ENCODE peak calls at places on chromosomes 13 and 19, in ten cellular contexts. L is IMR-90, H is ecto neural progenitor cell, O is NCI-H187, I is AG08395, M is anterior cingulate cortex, J is substantia nigra, C is amniotic epithelial cell, S is HT1080, U is epithelial cell of esophagus. D is an unnamed sample.

GRCh38 chr19:11745871-11746270 is 7.1 kb upstream of the ZNF823 start:
- DNase-seq in H (no peak), L (no peak), U (peak), J (no peak), O (no peak), C (no peak), M (no peak), S (no peak), I (no peak), D (no peak)

GRCh38 chr19:12778020-12778904 is 2.9 kb upstream of the HOOK2 start:
- DNase-seq in M (peak), I (peak), U (peak), L (peak), O (peak), J (no peak), S (peak), C (peak), H (peak), D (peak)

GRCh38 chr19:12872941-12873890 is 8.0 kb downstream of the DNASE2 start:
- DNase-seq in U (peak), J (no peak), L (peak), I (peak), O (peak), S (peak), M (no peak), C (peak), H (no peak), D (no peak)

GRCh38 chr13:49098771-49099512 is 121.2 kb upstream of the MLNR start:
- DNase-seq in U (peak), H (no peak), C (peak), I (no peak), J (no peak), L (no peak), S (peak), O (no peak), M (no peak), D (no peak)

GRCh38 chr19:53947624-53948023 is 15.1 kb upstream of the CACNG8 start:
- DNase-seq in J (no peak), S (peak), H (no peak), C (no peak), M (no peak), O (no peak), I (no peak), L (no peak), U (no peak), D (no peak)

GRCh38 chr19:1170938-1171754 is 2.9 kb downstream of the SBNO2 start:
- DNase-seq in U (peak), M (no peak), L (no peak), J (no peak), H (no peak), S (no peak), C (peak), I (no peak), O (no peak), D (no peak)

GRCh38 chr13:100694722-100695644 is 20.4 kb upstream of the TMTC4 start:
- DNase-seq in C (peak), L (peak), J (peak), S (peak), H (peak), M (no peak), O (no peak), U (peak), I (peak), D (no peak)

GRCh38 chr13:33191425-33192221 is 93.9 kb downstream of the STARD13 start:
- DNase-seq in I (peak), C (peak), U (no peak), M (no peak), S (no peak), O (no peak), L (peak), H (no peak), J (no peak), D (no peak)

GRCh38 chr13:30835442-30835841 is 70.6 kb upstream of the MEDAG start:
- DNase-seq in J (no peak), L (peak), C (peak), S (no peak), M (no peak), I (no peak), H (no peak), O (no peak), U (no peak), D (no peak)

GRCh38 chr19:46787331-46788100 is 878 bp downstream of the SLC1A5 start:
- DNase-seq in O (peak), C (peak), S (peak), L (peak), U (peak), M (no peak), I (peak), H (peak), J (no peak), D (no peak)

GRCh38 chr13:28248080-28248479 is 109.7 kb downstream of the PAN3 start:
- DNase-seq in M (no peak), O (no peak), C (no peak), U (no peak), H (no peak), L (no peak), J (no peak), I (no peak), S (no peak), D (no peak)

GRCh38 chr19:29367701-29368306 is 154.9 kb upstream of the UQCRFS1 start:
- DNase-seq in O (no peak), J (no peak), C (no peak), S (no peak), I (peak), M (no peak), L (no peak), U (no peak), H (peak), D (no peak)

GRCh38 chr13:31221057-31221456 is 21.3 kb downstream of the B3GLCT start:
- DNase-seq in S (no peak), I (no peak), L (no peak), O (no peak), J (no peak), C (peak), U (no peak), H (no peak), M (no peak), D (no peak)

GRCh38 chr13:93535256-93535655 is 308.6 kb downstream of the GPC6 start:
- DNase-seq in J (no peak), L (peak), I (peak), H (no peak), U (peak), M (no peak), O (no peak), S (peak), C (peak), D (no peak)

GRCh38 chr13:42035905-42036521 is 12.4 kb upstream of the DGKH start:
- DNase-seq in H (no peak), I (no peak), O (no peak), L (no peak), M (no peak), U (no peak), C (no peak), J (no peak), S (no peak), D (no peak)

GRCh38 chr13:112910616-112911280 is 58.3 kb upstream of the MCF2L start:
- DNase-seq in M (no peak), S (no peak), U (no peak), O (no peak), J (no peak), L (no peak), C (no peak), H (no peak), I (no peak), D (no peak)

GRCh38 chr13:93079294-93079693 is 147.3 kb upstream of the GPC6 start:
- DNase-seq in S (no peak), U (peak), L (peak), I (peak), M (no peak), H (no peak), C (peak), J (no peak), O (no peak), D (peak)

GRCh38 chr13:32113564-32113963 is 82.0 kb downstream of the FRY start:
- DNase-seq in J (no peak), C (no peak), O (no peak), L (no peak), S (no peak), U (no peak), M (no peak), I (no peak), H (no peak), D (no peak)

GRCh38 chr19:28710278-28710677 is 502.7 kb downstream of the UQCRFS1 start:
- DNase-seq in L (peak), S (peak), I (peak), J (no peak), M (no peak), O (peak), U (peak), H (no peak), C (peak), D (peak)

D was measured in NCI-H345.